ENCODE peak calls at places on chromosomes 13 and 19, in ten cellular contexts. One of them, this sample, is unnamed.
A peak's percentile ranks its signal among the peaks of the same experiment; 100 is the strongest.

GRCh38 chr13:97306646-97307045 is 84.5 kb downstream of the MBNL2 start:
- DNase-seq in CD8-positive, alpha-beta T cell: no peak
- DNase-seq in AML-193: no peak
- DNase-seq in renal cortical epithelial cell: peak; percentile 22
- DNase-seq in breast epithelium: no peak
- DNase-seq in NCI-H1694: no peak
- DNase-seq in activated naive CD4-positive, alpha-beta T cell treated with Interleukin-2 at 50 U/mL for 16 hours: no peak
- DNase-seq in activated naive CD8-positive, alpha-beta T cell treated with anti-CD3 and anti-CD28 coated beads for 36 hours: no peak
- DNase-seq in dermis blood vessel endothelial cell: peak; percentile 74
- DNase-seq in psoas muscle: no peak
- DNase-seq in this sample: no peak

GRCh38 chr19:49533551-49534488 is 6.0 kb downstream of the RCN3 start:
- DNase-seq in breast epithelium: peak; percentile 75
- DNase-seq in renal cortical epithelial cell: peak; percentile 6
- DNase-seq in activated naive CD4-positive, alpha-beta T cell treated with Interleukin-2 at 50 U/mL for 16 hours: peak; percentile 85
- DNase-seq in CD8-positive, alpha-beta T cell: peak; percentile 79
- DNase-seq in dermis blood vessel endothelial cell: peak; percentile 69
- DNase-seq in AML-193: peak; percentile 45
- DNase-seq in activated naive CD8-positive, alpha-beta T cell treated with anti-CD3 and anti-CD28 coated beads for 36 hours: peak; percentile 85
- DNase-seq in NCI-H1694: no peak
- DNase-seq in psoas muscle: peak; percentile 84
- DNase-seq in this sample: peak; percentile 84

GRCh38 chr19:3420244-3420755 is 53.9 kb downstream of the NFIC start:
- DNase-seq in renal cortical epithelial cell: no peak
- DNase-seq in psoas muscle: no peak
- DNase-seq in activated naive CD8-positive, alpha-beta T cell treated with anti-CD3 and anti-CD28 coated beads for 36 hours: no peak
- DNase-seq in NCI-H1694: no peak
- DNase-seq in AML-193: no peak
- DNase-seq in CD8-positive, alpha-beta T cell: no peak
- DNase-seq in activated naive CD4-positive, alpha-beta T cell treated with Interleukin-2 at 50 U/mL for 16 hours: no peak
- DNase-seq in dermis blood vessel endothelial cell: no peak
- DNase-seq in breast epithelium: no peak
- DNase-seq in this sample: no peak

GRCh38 chr19:55383789-55384575 is at the start of gene TMEM238:
- DNase-seq in psoas muscle: peak; percentile 62
- DNase-seq in NCI-H1694: peak; percentile 16
- DNase-seq in AML-193: peak; percentile 39
- DNase-seq in activated naive CD8-positive, alpha-beta T cell treated with anti-CD3 and anti-CD28 coated beads for 36 hours: peak; percentile 73
- DNase-seq in CD8-positive, alpha-beta T cell: peak; percentile 22
- DNase-seq in breast epithelium: no peak
- DNase-seq in activated naive CD4-positive, alpha-beta T cell treated with Interleukin-2 at 50 U/mL for 16 hours: peak; percentile 51
- DNase-seq in renal cortical epithelial cell: no peak
- DNase-seq in dermis blood vessel endothelial cell: peak; percentile 83
- DNase-seq in this sample: peak; percentile 90

GRCh38 chr13:40069173-40070044 is 413.9 kb downstream of the COG6 start:
- DNase-seq in NCI-H1694: peak; percentile 80
- DNase-seq in psoas muscle: peak; percentile 77
- DNase-seq in AML-193: peak; percentile 75
- DNase-seq in activated naive CD8-positive, alpha-beta T cell treated with anti-CD3 and anti-CD28 coated beads for 36 hours: peak; percentile 61
- DNase-seq in renal cortical epithelial cell: peak; percentile 62
- DNase-seq in CD8-positive, alpha-beta T cell: peak; percentile 61
- DNase-seq in dermis blood vessel endothelial cell: peak; percentile 91
- DNase-seq in activated naive CD4-positive, alpha-beta T cell treated with Interleukin-2 at 50 U/mL for 16 hours: peak; percentile 70
- DNase-seq in breast epithelium: peak; percentile 75
- DNase-seq in this sample: peak; percentile 50

GRCh38 chr19:49988433-49988832 is 27.5 kb upstream of the SIGLEC11 start:
- DNase-seq in renal cortical epithelial cell: peak; percentile 29
- DNase-seq in CD8-positive, alpha-beta T cell: no peak
- DNase-seq in breast epithelium: no peak
- DNase-seq in AML-193: no peak
- DNase-seq in NCI-H1694: no peak
- DNase-seq in psoas muscle: no peak
- DNase-seq in activated naive CD4-positive, alpha-beta T cell treated with Interleukin-2 at 50 U/mL for 16 hours: peak; percentile 33
- DNase-seq in activated naive CD8-positive, alpha-beta T cell treated with anti-CD3 and anti-CD28 coated beads for 36 hours: no peak
- DNase-seq in dermis blood vessel endothelial cell: no peak
- DNase-seq in this sample: peak; percentile 54

GRCh38 chr13:48749699-48750473 is 96.2 kb downstream of the CYSLTR2 start:
- DNase-seq in dermis blood vessel endothelial cell: peak; percentile 84
- DNase-seq in AML-193: no peak
- DNase-seq in activated naive CD8-positive, alpha-beta T cell treated with anti-CD3 and anti-CD28 coated beads for 36 hours: peak; percentile 80
- DNase-seq in renal cortical epithelial cell: peak; percentile 98
- DNase-seq in psoas muscle: peak; percentile 85
- DNase-seq in breast epithelium: no peak
- DNase-seq in NCI-H1694: no peak
- DNase-seq in CD8-positive, alpha-beta T cell: peak; percentile 15
- DNase-seq in activated naive CD4-positive, alpha-beta T cell treated with Interleukin-2 at 50 U/mL for 16 hours: peak; percentile 77
- DNase-seq in this sample: peak; percentile 98

GRCh38 chr13:63208811-63209210 is 1793.2 kb upstream of the PCDH20 start:
- DNase-seq in activated naive CD8-positive, alpha-beta T cell treated with anti-CD3 and anti-CD28 coated beads for 36 hours: no peak
- DNase-seq in psoas muscle: no peak
- DNase-seq in dermis blood vessel endothelial cell: no peak
- DNase-seq in renal cortical epithelial cell: peak; percentile 47
- DNase-seq in activated naive CD4-positive, alpha-beta T cell treated with Interleukin-2 at 50 U/mL for 16 hours: no peak
- DNase-seq in AML-193: no peak
- DNase-seq in breast epithelium: no peak
- DNase-seq in CD8-positive, alpha-beta T cell: no peak
- DNase-seq in NCI-H1694: no peak
- DNase-seq in this sample: peak; percentile 37

GRCh38 chr19:15584541-15585115 is 30.4 kb upstream of the CYP4F8 start:
- DNase-seq in NCI-H1694: peak; percentile 13
- DNase-seq in activated naive CD4-positive, alpha-beta T cell treated with Interleukin-2 at 50 U/mL for 16 hours: peak; percentile 85
- DNase-seq in CD8-positive, alpha-beta T cell: peak; percentile 78
- DNase-seq in renal cortical epithelial cell: peak; percentile 18
- DNase-seq in dermis blood vessel endothelial cell: peak; percentile 79
- DNase-seq in activated naive CD8-positive, alpha-beta T cell treated with anti-CD3 and anti-CD28 coated beads for 36 hours: peak; percentile 82
- DNase-seq in psoas muscle: peak; percentile 78
- DNase-seq in AML-193: peak; percentile 55
- DNase-seq in breast epithelium: peak; percentile 87
- DNase-seq in this sample: peak; percentile 65

GRCh38 chr19:470701-471100 is 9.9 kb upstream of the SHC2 start:
- DNase-seq in breast epithelium: no peak
- DNase-seq in psoas muscle: peak; percentile 4
- DNase-seq in CD8-positive, alpha-beta T cell: no peak
- DNase-seq in NCI-H1694: no peak
- DNase-seq in activated naive CD4-positive, alpha-beta T cell treated with Interleukin-2 at 50 U/mL for 16 hours: no peak
- DNase-seq in dermis blood vessel endothelial cell: no peak
- DNase-seq in AML-193: no peak
- DNase-seq in activated naive CD8-positive, alpha-beta T cell treated with anti-CD3 and anti-CD28 coated beads for 36 hours: no peak
- DNase-seq in renal cortical epithelial cell: no peak
- DNase-seq in this sample: no peak

GRCh38 chr13:67146523-67147130 is 83.5 kb downstream of the PCDH9 start:
- DNase-seq in CD8-positive, alpha-beta T cell: no peak
- DNase-seq in activated naive CD4-positive, alpha-beta T cell treated with Interleukin-2 at 50 U/mL for 16 hours: no peak
- DNase-seq in activated naive CD8-positive, alpha-beta T cell treated with anti-CD3 and anti-CD28 coated beads for 36 hours: no peak
- DNase-seq in AML-193: no peak
- DNase-seq in dermis blood vessel endothelial cell: peak; percentile 23
- DNase-seq in NCI-H1694: no peak
- DNase-seq in renal cortical epithelial cell: no peak
- DNase-seq in psoas muscle: no peak
- DNase-seq in breast epithelium: no peak
- DNase-seq in this sample: no peak